ENCODE peak calls at places on chromosomes 16 and 17, in ten cellular contexts. One of them, this sample, is unnamed.

GRCh38 chr16:1776991-1777374 is 4.0 kb upstream of the MRPS34 start:
- DNase-seq in vagina: no peak
- DNase-seq in heart left ventricle: peak; percentile 33
- DNase-seq in esophagus muscularis mucosa: no peak
- DNase-seq in adrenal gland: no peak
- DNase-seq in CD4-positive, CD25-positive, alpha-beta regulatory T cell: no peak
- DNase-seq in psoas muscle: peak; percentile 16
- DNase-seq in ascending aorta: no peak
- DNase-seq in esophagus squamous epithelium: no peak
- DNase-seq in H9: no peak
- DNase-seq in this sample: no peak

GRCh38 chr17:72618018-72618509 is 474.4 kb downstream of the SLC39A11 start:
- DNase-seq in vagina: no peak
- DNase-seq in heart left ventricle: no peak
- DNase-seq in esophagus muscularis mucosa: no peak
- DNase-seq in adrenal gland: no peak
- DNase-seq in CD4-positive, CD25-positive, alpha-beta regulatory T cell: peak; percentile 42
- DNase-seq in psoas muscle: no peak
- DNase-seq in ascending aorta: no peak
- DNase-seq in esophagus squamous epithelium: no peak
- DNase-seq in H9: no peak
- DNase-seq in this sample: peak; percentile 27

GRCh38 chr16:3819741-3820724 is 60.5 kb downstream of the CREBBP start:
- DNase-seq in vagina: no peak
- DNase-seq in heart left ventricle: no peak
- DNase-seq in esophagus muscularis mucosa: no peak
- DNase-seq in adrenal gland: peak; percentile 59
- DNase-seq in CD4-positive, CD25-positive, alpha-beta regulatory T cell: no peak
- DNase-seq in psoas muscle: no peak
- DNase-seq in ascending aorta: no peak
- DNase-seq in esophagus squamous epithelium: no peak
- DNase-seq in H9: no peak
- DNase-seq in this sample: no peak

GRCh38 chr17:1460233-1460632 is 4.2 kb upstream of the CRK start:
- DNase-seq in vagina: no peak
- DNase-seq in heart left ventricle: peak; percentile 90
- DNase-seq in esophagus muscularis mucosa: no peak
- DNase-seq in adrenal gland: peak; percentile 90
- DNase-seq in CD4-positive, CD25-positive, alpha-beta regulatory T cell: no peak
- DNase-seq in psoas muscle: peak; percentile 86
- DNase-seq in ascending aorta: peak; percentile 96
- DNase-seq in esophagus squamous epithelium: no peak
- DNase-seq in H9: no peak
- DNase-seq in this sample: no peak

GRCh38 chr17:671076-671762 is 43.4 kb downstream of the VPS53 start:
- DNase-seq in vagina: no peak
- DNase-seq in heart left ventricle: no peak
- DNase-seq in esophagus muscularis mucosa: no peak
- DNase-seq in adrenal gland: no peak
- DNase-seq in CD4-positive, CD25-positive, alpha-beta regulatory T cell: no peak
- DNase-seq in psoas muscle: no peak
- DNase-seq in ascending aorta: no peak
- DNase-seq in esophagus squamous epithelium: no peak
- DNase-seq in H9: no peak
- DNase-seq in this sample: no peak

GRCh38 chr16:83393196-83393981 is 414.4 kb upstream of the HSBP1 start:
- DNase-seq in vagina: no peak
- DNase-seq in heart left ventricle: no peak
- DNase-seq in esophagus muscularis mucosa: no peak
- DNase-seq in adrenal gland: no peak
- DNase-seq in CD4-positive, CD25-positive, alpha-beta regulatory T cell: no peak
- DNase-seq in psoas muscle: no peak
- DNase-seq in ascending aorta: peak; percentile 81
- DNase-seq in esophagus squamous epithelium: no peak
- DNase-seq in H9: no peak
- DNase-seq in this sample: no peak

GRCh38 chr17:72940511-72940910 is 152.0 kb downstream of the SLC39A11 start:
- DNase-seq in vagina: no peak
- DNase-seq in heart left ventricle: no peak
- DNase-seq in esophagus muscularis mucosa: no peak
- DNase-seq in adrenal gland: no peak
- DNase-seq in CD4-positive, CD25-positive, alpha-beta regulatory T cell: no peak
- DNase-seq in psoas muscle: no peak
- DNase-seq in ascending aorta: no peak
- DNase-seq in esophagus squamous epithelium: no peak
- DNase-seq in H9: no peak
- DNase-seq in this sample: no peak

GRCh38 chr16:50251375-50252081 is 14.8 kb upstream of the ADCY7 start:
- DNase-seq in vagina: peak; percentile 81
- DNase-seq in heart left ventricle: no peak
- DNase-seq in esophagus muscularis mucosa: no peak
- DNase-seq in adrenal gland: no peak
- DNase-seq in CD4-positive, CD25-positive, alpha-beta regulatory T cell: no peak
- DNase-seq in psoas muscle: no peak
- DNase-seq in ascending aorta: no peak
- DNase-seq in esophagus squamous epithelium: no peak
- DNase-seq in H9: no peak
- DNase-seq in this sample: no peak

GRCh38 chr17:19313746-19314651 is 48.5 kb downstream of the B9D1 start:
- DNase-seq in vagina: no peak
- DNase-seq in heart left ventricle: no peak
- DNase-seq in esophagus muscularis mucosa: no peak
- DNase-seq in adrenal gland: no peak
- DNase-seq in CD4-positive, CD25-positive, alpha-beta regulatory T cell: no peak
- DNase-seq in psoas muscle: no peak
- DNase-seq in ascending aorta: no peak
- DNase-seq in esophagus squamous epithelium: no peak
- DNase-seq in H9: no peak
- DNase-seq in this sample: no peak

GRCh38 chr16:75237398-75238131 is 13.9 kb downstream of the BCAR1 start:
- DNase-seq in vagina: no peak
- DNase-seq in heart left ventricle: no peak
- DNase-seq in esophagus muscularis mucosa: no peak
- DNase-seq in adrenal gland: no peak
- DNase-seq in CD4-positive, CD25-positive, alpha-beta regulatory T cell: no peak
- DNase-seq in psoas muscle: no peak
- DNase-seq in ascending aorta: no peak
- DNase-seq in esophagus squamous epithelium: no peak
- DNase-seq in H9: peak; percentile 25
- DNase-seq in this sample: no peak

GRCh38 chr17:77829871-77830799 is 128.4 kb upstream of the TNRC6C start:
- DNase-seq in vagina: no peak
- DNase-seq in heart left ventricle: peak; percentile 81
- DNase-seq in esophagus muscularis mucosa: no peak
- DNase-seq in adrenal gland: peak; percentile 26
- DNase-seq in CD4-positive, CD25-positive, alpha-beta regulatory T cell: no peak
- DNase-seq in psoas muscle: peak; percentile 58
- DNase-seq in ascending aorta: peak; percentile 90
- DNase-seq in esophagus squamous epithelium: no peak
- DNase-seq in H9: no peak
- DNase-seq in this sample: no peak

GRCh38 chr16:2824626-2825025 is 5.5 kb upstream of the ZG16B start:
- DNase-seq in vagina: no peak
- DNase-seq in heart left ventricle: no peak
- DNase-seq in esophagus muscularis mucosa: no peak
- DNase-seq in adrenal gland: no peak
- DNase-seq in CD4-positive, CD25-positive, alpha-beta regulatory T cell: no peak
- DNase-seq in psoas muscle: no peak
- DNase-seq in ascending aorta: peak; percentile 2
- DNase-seq in esophagus squamous epithelium: no peak
- DNase-seq in H9: no peak
- DNase-seq in this sample: no peak

GRCh38 chr17:38569701-38570512 is 35.8 kb downstream of the SRCIN1 start:
- DNase-seq in vagina: no peak
- DNase-seq in heart left ventricle: no peak
- DNase-seq in esophagus muscularis mucosa: no peak
- DNase-seq in adrenal gland: no peak
- DNase-seq in CD4-positive, CD25-positive, alpha-beta regulatory T cell: no peak
- DNase-seq in psoas muscle: no peak
- DNase-seq in ascending aorta: no peak
- DNase-seq in esophagus squamous epithelium: no peak
- DNase-seq in H9: no peak
- DNase-seq in this sample: no peak

GRCh38 chr16:51872536-51872935 is 674.4 kb downstream of the TOX3 start:
- DNase-seq in vagina: no peak
- DNase-seq in heart left ventricle: no peak
- DNase-seq in esophagus muscularis mucosa: no peak
- DNase-seq in adrenal gland: no peak
- DNase-seq in CD4-positive, CD25-positive, alpha-beta regulatory T cell: no peak
- DNase-seq in psoas muscle: no peak
- DNase-seq in ascending aorta: no peak
- DNase-seq in esophagus squamous epithelium: no peak
- DNase-seq in H9: no peak
- DNase-seq in this sample: no peak

GRCh38 chr16:30658731-30659506 is 688 bp downstream of the FBRS start:
- DNase-seq in vagina: peak; percentile 98
- DNase-seq in heart left ventricle: peak; percentile 89
- DNase-seq in esophagus muscularis mucosa: peak; percentile 96
- DNase-seq in adrenal gland: peak; percentile 90
- DNase-seq in CD4-positive, CD25-positive, alpha-beta regulatory T cell: peak; percentile 99
- DNase-seq in psoas muscle: peak; percentile 85
- DNase-seq in ascending aorta: peak; percentile 94
- DNase-seq in esophagus squamous epithelium: peak; percentile 93
- DNase-seq in H9: no peak
- DNase-seq in this sample: no peak

GRCh38 chr17:74536890-74537289 is 5.6 kb upstream of the CD300LB start:
- DNase-seq in vagina: no peak
- DNase-seq in heart left ventricle: no peak
- DNase-seq in esophagus muscularis mucosa: no peak
- DNase-seq in adrenal gland: no peak
- DNase-seq in CD4-positive, CD25-positive, alpha-beta regulatory T cell: no peak
- DNase-seq in psoas muscle: no peak
- DNase-seq in ascending aorta: no peak
- DNase-seq in esophagus squamous epithelium: no peak
- DNase-seq in H9: no peak
- DNase-seq in this sample: no peak

GRCh38 chr17:74865504-74866197 is 6.0 kb upstream of the GRIN2C start:
- DNase-seq in vagina: no peak
- DNase-seq in heart left ventricle: no peak
- DNase-seq in esophagus muscularis mucosa: no peak
- DNase-seq in adrenal gland: no peak
- DNase-seq in CD4-positive, CD25-positive, alpha-beta regulatory T cell: no peak
- DNase-seq in psoas muscle: no peak
- DNase-seq in ascending aorta: no peak
- DNase-seq in esophagus squamous epithelium: no peak
- DNase-seq in H9: peak; percentile 69
- DNase-seq in this sample: no peak

GRCh38 chr16:21301895-21302291 is 23.8 kb upstream of the CRYM start:
- DNase-seq in vagina: no peak
- DNase-seq in heart left ventricle: no peak
- DNase-seq in esophagus muscularis mucosa: no peak
- DNase-seq in adrenal gland: no peak
- DNase-seq in CD4-positive, CD25-positive, alpha-beta regulatory T cell: no peak
- DNase-seq in psoas muscle: no peak
- DNase-seq in ascending aorta: no peak
- DNase-seq in esophagus squamous epithelium: no peak
- DNase-seq in H9: no peak
- DNase-seq in this sample: no peak

GRCh38 chr16:66928702-66929388 is 3.5 kb upstream of the RRAD start:
- DNase-seq in vagina: no peak
- DNase-seq in heart left ventricle: no peak
- DNase-seq in esophagus muscularis mucosa: no peak
- DNase-seq in adrenal gland: peak; percentile 42
- DNase-seq in CD4-positive, CD25-positive, alpha-beta regulatory T cell: peak; percentile 49
- DNase-seq in psoas muscle: peak; percentile 52
- DNase-seq in ascending aorta: no peak
- DNase-seq in esophagus squamous epithelium: no peak
- DNase-seq in H9: peak; percentile 70
- DNase-seq in this sample: no peak

DNA sequence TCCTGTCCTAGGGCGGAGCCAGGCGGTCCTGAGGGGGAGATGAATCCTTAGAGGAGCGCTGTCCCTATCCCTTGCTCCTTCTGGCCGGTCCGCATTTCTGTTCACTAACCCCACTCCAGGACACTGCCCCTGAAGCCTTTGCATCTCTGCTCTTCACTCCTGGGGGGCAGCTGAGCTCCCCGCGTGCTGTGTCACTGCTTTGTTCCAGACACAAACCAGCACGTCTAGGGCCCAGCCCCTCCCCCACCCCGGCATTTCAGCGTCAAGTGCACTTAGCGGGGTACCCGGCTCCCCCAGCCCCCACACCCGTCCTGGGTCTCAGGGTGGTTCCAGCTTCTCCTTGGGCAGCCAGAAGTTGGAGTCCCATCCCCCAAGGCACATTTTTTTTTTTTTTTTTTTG is 8.9 kb downstream of the CORO6 start:
- DNase-seq in vagina: peak; percentile 85
- DNase-seq in heart left ventricle: peak; percentile 58
- DNase-seq in esophagus muscularis mucosa: no peak
- DNase-seq in adrenal gland: no peak
- DNase-seq in CD4-positive, CD25-positive, alpha-beta regulatory T cell: no peak
- DNase-seq in psoas muscle: peak; percentile 52
- DNase-seq in ascending aorta: no peak
- DNase-seq in esophagus squamous epithelium: no peak
- DNase-seq in H9: no peak
- DNase-seq in this sample: no peak
- H3K27ac ChIP-seq in vagina: peak overlapping the region; percentile 47
- H3K27ac ChIP-seq in heart left ventricle: peak overlapping the region; percentile 12
- H3K27ac ChIP-seq in esophagus muscularis mucosa: peak overlapping the region; percentile 51
- H3K27ac ChIP-seq in adrenal gland: no peak overlapping the region
- H3K27ac ChIP-seq in CD4-positive, CD25-positive, alpha-beta regulatory T cell: no peak overlapping the region
- H3K27ac ChIP-seq in psoas muscle: peak overlapping the region; percentile 69
- H3K27ac ChIP-seq in ascending aorta: no peak overlapping the region
- H3K27ac ChIP-seq in esophagus squamous epithelium: no peak overlapping the region
- H3K27ac ChIP-seq in H9: no peak overlapping the region
- H3K27ac ChIP-seq in this sample: no peak overlapping the region

GRCh38 chr16:69626256-69626655 is 60.5 kb downstream of the NFAT5 start:
- DNase-seq in vagina: no peak
- DNase-seq in heart left ventricle: no peak
- DNase-seq in esophagus muscularis mucosa: no peak
- DNase-seq in adrenal gland: no peak
- DNase-seq in CD4-positive, CD25-positive, alpha-beta regulatory T cell: no peak
- DNase-seq in psoas muscle: no peak
- DNase-seq in ascending aorta: no peak
- DNase-seq in esophagus squamous epithelium: no peak
- DNase-seq in H9: no peak
- DNase-seq in this sample: no peak
- H3K27ac ChIP-seq in vagina: no peak overlapping the region
- H3K27ac ChIP-seq in heart left ventricle: no peak overlapping the region
- H3K27ac ChIP-seq in esophagus muscularis mucosa: no peak overlapping the region
- H3K27ac ChIP-seq in adrenal gland: no peak overlapping the region
- H3K27ac ChIP-seq in CD4-positive, CD25-positive, alpha-beta regulatory T cell: no peak overlapping the region
- H3K27ac ChIP-seq in psoas muscle: no peak overlapping the region
- H3K27ac ChIP-seq in ascending aorta: no peak overlapping the region
- H3K27ac ChIP-seq in esophagus squamous epithelium: no peak overlapping the region
- H3K27ac ChIP-seq in H9: no peak overlapping the region
- H3K27ac ChIP-seq in this sample: no peak overlapping the region

GRCh38 chr17:3546521-3546920 is 11.1 kb downstream of the TRPV3 start:
- DNase-seq in vagina: no peak
- DNase-seq in heart left ventricle: no peak
- DNase-seq in esophagus muscularis mucosa: no peak
- DNase-seq in adrenal gland: no peak
- DNase-seq in CD4-positive, CD25-positive, alpha-beta regulatory T cell: no peak
- DNase-seq in psoas muscle: no peak
- DNase-seq in ascending aorta: no peak
- DNase-seq in esophagus squamous epithelium: no peak
- DNase-seq in H9: no peak
- DNase-seq in this sample: no peak
- H3K27ac ChIP-seq in vagina: no peak overlapping the region
- H3K27ac ChIP-seq in heart left ventricle: no peak overlapping the region
- H3K27ac ChIP-seq in esophagus muscularis mucosa: no peak overlapping the region
- H3K27ac ChIP-seq in adrenal gland: no peak overlapping the region
- H3K27ac ChIP-seq in CD4-positive, CD25-positive, alpha-beta regulatory T cell: no peak overlapping the region
- H3K27ac ChIP-seq in psoas muscle: no peak overlapping the region
- H3K27ac ChIP-seq in ascending aorta: no peak overlapping the region
- H3K27ac ChIP-seq in esophagus squamous epithelium: no peak overlapping the region
- H3K27ac ChIP-seq in H9: no peak overlapping the region
- H3K27ac ChIP-seq in this sample: no peak overlapping the region

GRCh38 chr16:81551141-81551808 is 106.7 kb downstream of the CMIP start:
- DNase-seq in vagina: no peak
- DNase-seq in heart left ventricle: no peak
- DNase-seq in esophagus muscularis mucosa: no peak
- DNase-seq in adrenal gland: no peak
- DNase-seq in CD4-positive, CD25-positive, alpha-beta regulatory T cell: no peak
- DNase-seq in psoas muscle: no peak
- DNase-seq in ascending aorta: no peak
- DNase-seq in esophagus squamous epithelium: no peak
- DNase-seq in H9: no peak
- DNase-seq in this sample: no peak
- H3K27ac ChIP-seq in vagina: no peak overlapping the region
- H3K27ac ChIP-seq in heart left ventricle: peak overlapping the region; percentile 33
- H3K27ac ChIP-seq in esophagus muscularis mucosa: no peak overlapping the region
- H3K27ac ChIP-seq in adrenal gland: no peak overlapping the region
- H3K27ac ChIP-seq in CD4-positive, CD25-positive, alpha-beta regulatory T cell: no peak overlapping the region
- H3K27ac ChIP-seq in psoas muscle: no peak overlapping the region
- H3K27ac ChIP-seq in ascending aorta: no peak overlapping the region
- H3K27ac ChIP-seq in esophagus squamous epithelium: peak overlapping the region; percentile 79
- H3K27ac ChIP-seq in H9: no peak overlapping the region
- H3K27ac ChIP-seq in this sample: no peak overlapping the region

This sample was measured in CD8-positive, alpha-beta T cell.